ENCODE peak calls at places on chromosomes 7 and 10, in five cellular contexts. B, N, M, F and T are unnamed samples.
A peak's percentile ranks its signal among the peaks of the same experiment; 100 is the strongest.

GRCh38 chr7:43294080-43294630 is 181.7 kb downstream of the HECW1 start:
- DNase-seq in B (no peak), N (no peak), M (no peak), F (peak; percentile 69), T (peak; percentile 61)

GRCh38 chr10:87531908-87532622 is 27.4 kb downstream of the MINPP1 start:
- DNase-seq in B (no peak), N (no peak), M (no peak), F (peak; percentile 40), T (no peak)

GRCh38 chr10:83612050-83612449 is 527.3 kb upstream of the GHITM start:
- DNase-seq in B (no peak), N (no peak), M (no peak), F (no peak), T (no peak)

GRCh38 chr7:121545418-121545817 is 149.3 kb upstream of the FAM3C start:
- DNase-seq in B (no peak), N (no peak), M (no peak), F (no peak), T (no peak)

GRCh38 chr7:42096681-42097637 is 140.1 kb downstream of the GLI3 start:
- DNase-seq in B (peak; percentile 57), N (no peak), M (peak; percentile 67), F (peak; percentile 26), T (no peak)

GRCh38 chr7:78716876-78717275 is 736.6 kb downstream of the MAGI2 start:
- DNase-seq in B (no peak), N (no peak), M (peak; percentile 33), F (no peak), T (no peak)

GRCh38 chr7:121504478-121504877 is 108.4 kb upstream of the FAM3C start:
- DNase-seq in B (no peak), N (no peak), M (no peak), F (no peak), T (no peak)

GRCh38 chr7:84042110-84042539 is 152.5 kb downstream of the SEMA3A start:
- DNase-seq in B (no peak), N (no peak), M (no peak), F (no peak), T (no peak)

GRCh38 chr10:124217906-124218769 is 124.7 kb upstream of the CHST15 start:
- DNase-seq in B (no peak), N (no peak), M (no peak), F (no peak), T (no peak)

GRCh38 chr7:81008901-81009300 is 90.0 kb upstream of the SEMA3C start:
- DNase-seq in B (no peak), N (no peak), M (no peak), F (no peak), T (no peak)

GRCh38 chr10:62818426-62819011 is 2.4 kb upstream of the EGR2 start:
- DNase-seq in B (peak; percentile 56), N (peak; percentile 67), M (peak; percentile 89), F (no peak), T (no peak)

GRCh38 chr7:25968205-25968993 is 183.6 kb upstream of the NFE2L3 start:
- DNase-seq in B (no peak), N (no peak), M (no peak), F (no peak), T (no peak)

GRCh38 chr7:105760549-105761447 is 115.6 kb downstream of the ATXN7L1 start:
- DNase-seq in B (no peak), N (no peak), M (no peak), F (no peak), T (no peak)

GRCh38 chr10:14838582-14839304 is 637 bp downstream of the HSPA14 start:
- DNase-seq in B (peak; percentile 66), N (no peak), M (peak; percentile 87), F (peak; percentile 54), T (no peak)

GRCh38 chr10:78210548-78210947 is 176.9 kb downstream of the RPS24 start:
- DNase-seq in B (no peak), N (no peak), M (no peak), F (no peak), T (no peak)

GRCh38 chr7:118324790-118325449 is 100.4 kb downstream of the ANKRD7 start:
- DNase-seq in B (no peak), N (no peak), M (peak; percentile 17), F (no peak), T (no peak)

GRCh38 chr10:18100664-18101063 is 39.6 kb upstream of the CACNB2 start:
- DNase-seq in B (no peak), N (no peak), M (no peak), F (no peak), T (no peak)

GRCh38 chr10:48901152-48901705 is 38.4 kb downstream of the LRRC18 start:
- DNase-seq in B (no peak), N (no peak), M (no peak), F (no peak), T (no peak)

GRCh38 chr10:132194726-132195125 is 8.0 kb downstream of the DPYSL4 start:
- DNase-seq in B (peak; percentile 48), N (peak; percentile 38), M (no peak), F (no peak), T (no peak)

GRCh38 chr7:142813262-142813661 is 41.6 kb upstream of the EPHB6 start:
- DNase-seq in B (no peak), N (no peak), M (no peak), F (no peak), T (no peak)

GRCh38 chr7:49433794-49434193 is 339.6 kb upstream of the VWC2 start:
- DNase-seq in B (no peak), N (no peak), M (no peak), F (no peak), T (no peak)

GRCh38 chr7:105448181-105448580 is 59.5 kb upstream of the SRPK2 start:
- DNase-seq in B (no peak), N (no peak), M (no peak), F (no peak), T (no peak)

GRCh38 chr7:32415519-32415918 is 74.7 kb downstream of the LSM5 start:
- DNase-seq in B (no peak), N (no peak), M (no peak), F (no peak), T (no peak)

GRCh38 chr10:131275691-131276090 is 35.8 kb downstream of the TCERG1L start:
- DNase-seq in B (no peak), N (no peak), M (no peak), F (no peak), T (no peak)

GRCh38 chr7:19215421-19215820 is 70.2 kb upstream of the FERD3L start:
- DNase-seq in B (no peak), N (no peak), M (no peak), F (no peak), T (no peak)

GRCh38 chr10:63267414-63268138 is 134.4 kb downstream of the NRBF2 start:
- DNase-seq in B (no peak), N (no peak), M (no peak), F (peak; percentile 53), T (no peak)

GRCh38 chr7:67484244-67484751 is 487.7 kb downstream of the TYW1 start:
- DNase-seq in B (peak; percentile 55), N (no peak), M (no peak), F (peak; percentile 83), T (peak; percentile 44)

GRCh38 chr10:50788951-50789904 is 49.5 kb downstream of the ASAH2B start:
- DNase-seq in B (no peak), N (no peak), M (no peak), F (no peak), T (no peak)

GRCh38 chr10:89074120-89074519 is 83.5 kb downstream of the FAS start:
- DNase-seq in B (peak; percentile 66), N (peak; percentile 47), M (no peak), F (peak; percentile 70), T (no peak)

GRCh38 chr10:35913628-35914027 is 271.5 kb upstream of the FZD8 start:
- DNase-seq in B (no peak), N (no peak), M (no peak), F (no peak), T (no peak)

GRCh38 chr7:73970801-73971229 is 57.2 kb upstream of the ELN start:
- DNase-seq in B (peak; percentile 44), N (peak; percentile 35), M (no peak), F (no peak), T (no peak)

GRCh38 chr10:55410415-55410885 is 609.4 kb upstream of the PCDH15 start:
- DNase-seq in B (peak; percentile 49), N (no peak), M (no peak), F (peak; percentile 69), T (peak; percentile 48)

GRCh38 chr10:20883552-20883951 is 13.6 kb downstream of the NEBL start:
- DNase-seq in B (no peak), N (no peak), M (no peak), F (no peak), T (no peak)

GRCh38 chr7:41107938-41108448 is 594.9 kb downstream of the INHBA start:
- DNase-seq in B (no peak), N (no peak), M (no peak), F (no peak), T (no peak)

DNA sequence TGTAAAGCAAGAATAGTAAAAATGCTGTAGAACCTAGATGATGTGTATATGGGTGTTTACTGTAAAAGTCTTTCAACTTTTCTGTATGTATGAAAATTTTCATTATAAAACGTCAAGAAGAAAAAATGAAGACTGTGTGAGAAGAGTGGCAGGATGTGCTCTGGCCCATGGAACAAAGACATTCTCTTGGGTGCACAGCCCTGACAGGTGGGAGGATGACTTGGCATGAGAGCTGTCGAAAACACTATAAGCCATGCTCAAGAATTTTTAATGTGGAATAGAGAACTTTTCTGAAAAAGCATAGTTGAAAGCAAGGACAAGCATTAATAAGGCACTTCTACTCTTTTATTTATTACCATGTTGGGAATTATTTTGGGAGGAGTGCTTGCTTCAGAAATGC is 184.1 kb upstream of the PRR15 start:
- DNase-seq in B (no peak), N (no peak), M (no peak), F (no peak), T (no peak)
- TF ChIP-seq CTCF in B (no peak), N (no peak), M (no peak), F (no peak), T (no peak)

GRCh38 chr10:104056619-104057273 is 28.9 kb downstream of the COL17A1 start:
- DNase-seq in B (no peak), N (no peak), M (no peak), F (no peak), T (no peak)
- H3K27ac ChIP-seq in B (no peak overlapping the region), N (no peak overlapping the region), M (no peak overlapping the region), F (no peak overlapping the region), T (no peak overlapping the region)

DNA sequence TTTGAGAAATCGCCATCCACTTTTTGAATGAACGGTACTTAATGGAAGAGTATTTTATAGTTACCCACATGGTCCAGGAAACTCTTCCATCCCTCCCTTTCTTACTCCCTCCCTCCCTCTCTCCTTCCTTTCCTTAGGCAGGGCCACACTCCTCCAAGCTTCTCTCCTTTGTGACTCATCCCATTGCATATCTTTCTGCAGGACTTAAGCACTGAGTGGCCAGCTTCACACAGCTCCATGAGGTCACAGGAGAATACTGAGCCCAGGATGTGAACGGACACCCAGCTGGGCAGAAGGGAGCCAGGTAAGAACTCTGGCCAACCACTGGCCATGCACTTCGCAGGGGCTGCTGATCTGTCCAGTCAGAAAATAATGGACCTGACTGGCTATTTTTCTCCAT is 189.7 kb upstream of the ADCY1 start:
- DNase-seq in B (no peak), N (no peak), M (no peak), F (no peak), T (no peak)
- H3K4me3 ChIP-seq in B (no peak overlapping the region), N (no peak overlapping the region), M (no peak overlapping the region), F (no peak overlapping the region), T (no peak overlapping the region)

GRCh38 chr10:71888623-71889387 is 37.8 kb upstream of the PSAP start:
- DNase-seq in B (peak; percentile 93), N (peak; percentile 92), M (peak; percentile 96), F (peak; percentile 83), T (peak; percentile 75)
- TF ChIP-seq CTCF in B (no peak), N (peak; percentile 13), M (no peak), F (no peak), T (no peak)

GRCh38 chr7:6165075-6165474 is 107.3 kb downstream of the CYTH3 start:
- DNase-seq in B (no peak), N (no peak), M (no peak), F (no peak), T (no peak)
- H3K27ac ChIP-seq in B (no peak overlapping the region), N (no peak overlapping the region), M (no peak overlapping the region), F (no peak overlapping the region), T (peak overlapping the region; percentile 25)